ENCODE peak calls at places on chromosomes 12 and 14, in four cellular contexts. A is H1, Z is neuronal stem cell, K is trophoblast cell. G is an unnamed sample.

GRCh38 chr14:55789442-55789841 is 209.4 kb downstream of the KTN1 start:
- DNase-seq in A (no peak), Z (no peak), K (no peak), G (peak)

GRCh38 chr14:72318648-72319047 is 386.4 kb downstream of the RGS6 start:
- DNase-seq in K (no peak), A (no peak), Z (no peak), G (no peak)

GRCh38 chr14:36300337-36300736 is 20.1 kb downstream of the MBIP start:
- DNase-seq in K (no peak), Z (no peak), A (no peak), G (peak)

GRCh38 chr12:102010265-102010994 is 51.4 kb downstream of the WASHC3 start:
- DNase-seq in A (no peak), K (no peak), Z (no peak), G (no peak)

GRCh38 chr14:31229638-31230229 is 22.1 kb upstream of the HECTD1 start:
- DNase-seq in K (peak), A (no peak), Z (peak), G (peak)

GRCh38 chr12:124039276-124039675 is 66.3 kb downstream of the ZNF664 start:
- DNase-seq in Z (no peak), K (no peak), A (no peak), G (peak)

GRCh38 chr12:124188561-124189405 is 106.1 kb upstream of the RFLNA start:
- DNase-seq in Z (no peak), K (peak), A (no peak), G (peak)

GRCh38 chr12:106080111-106080732 is 58.5 kb downstream of the NUAK1 start:
- DNase-seq in Z (peak), A (no peak), K (no peak), G (peak)

GRCh38 chr12:123011701-123012100 is 31.2 kb downstream of the ARL6IP4 start:
- DNase-seq in A (no peak), Z (no peak), K (peak), G (peak)

GRCh38 chr12:59087691-59088090 is 167.4 kb upstream of the LRIG3 start:
- DNase-seq in Z (no peak), K (no peak), A (no peak), G (no peak)

GRCh38 chr14:52129733-52130132 is 60.9 kb upstream of the NID2 start:
- DNase-seq in A (no peak), K (no peak), Z (no peak), G (peak)

GRCh38 chr14:102878970-102879460 is 43.4 kb upstream of the AMN start:
- DNase-seq in K (peak), Z (no peak), A (no peak), G (no peak)

GRCh38 chr14:63228221-63228620 is 24.0 kb downstream of the RHOJ start:
- DNase-seq in K (no peak), A (no peak), Z (no peak), G (no peak)

GRCh38 chr14:63220526-63220925 is 16.3 kb downstream of the RHOJ start:
- DNase-seq in Z (no peak), K (no peak), A (no peak), G (no peak)

GRCh38 chr14:63229330-63230059 is 25.3 kb downstream of the RHOJ start:
- DNase-seq in A (no peak), K (no peak), Z (no peak), G (no peak)

GRCh38 chr14:63223596-63223995 is 19.4 kb downstream of the RHOJ start:
- DNase-seq in A (no peak), K (no peak), Z (no peak), G (no peak)

GRCh38 chr14:63224196-63224595 is 20.0 kb downstream of the RHOJ start:
- DNase-seq in K (no peak), Z (peak), A (no peak), G (no peak)
- H2BK12ac ChIP-seq in K (no peak), Z (no peak), A (no peak), G (no peak)

GRCh38 chr14:53701108-53701875 is 255.3 kb downstream of the BMP4 start:
- DNase-seq in Z (no peak), K (no peak), A (no peak), G (no peak)

GRCh38 chr14:53692451-53693330 is 263.9 kb downstream of the BMP4 start:
- DNase-seq in Z (no peak), K (no peak), A (no peak), G (no peak)

GRCh38 chr14:53695692-53696091 is 260.9 kb downstream of the BMP4 start:
- DNase-seq in A (no peak), K (no peak), Z (no peak), G (no peak)

DNA sequence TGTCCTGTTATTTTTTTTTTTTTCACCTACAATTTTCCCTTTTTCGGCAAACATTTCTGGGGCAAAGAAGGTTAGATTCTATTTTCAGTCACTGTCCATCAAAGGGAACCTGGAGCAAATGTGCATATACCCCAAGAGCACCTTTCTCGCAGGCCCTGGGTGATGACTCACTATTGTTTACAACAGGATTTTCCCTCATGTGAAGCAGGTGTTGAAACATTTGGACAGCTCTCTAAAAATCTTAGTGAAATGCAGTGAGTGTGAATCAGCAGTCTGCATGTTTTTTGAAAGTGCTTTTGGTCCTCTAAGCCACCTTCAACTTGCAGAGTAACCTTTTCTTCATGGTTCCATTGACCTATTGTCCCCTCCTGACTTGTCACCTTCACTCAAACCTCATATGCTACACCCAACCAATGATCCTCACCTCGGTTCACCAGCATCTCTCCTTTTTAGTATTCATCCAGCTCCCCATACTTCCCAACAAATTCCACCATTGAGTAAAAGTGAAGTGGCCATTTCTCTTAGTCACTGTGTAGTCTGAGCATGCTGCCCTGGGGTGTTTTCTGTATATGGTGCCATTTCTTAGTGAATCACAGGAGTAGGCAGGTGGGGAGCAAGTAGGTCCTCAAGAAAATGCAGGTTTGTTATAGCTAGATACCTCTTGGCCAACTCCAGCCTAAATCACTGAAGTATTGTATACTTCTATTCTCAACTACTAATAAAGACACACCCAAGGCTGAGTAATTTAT is 260.2 kb downstream of the BMP4 start:
- DNase-seq in Z (no peak), K (peak), A (no peak), G (peak)
- H3K4me2 ChIP-seq in Z (no peak), K (no peak), A (no peak), G (no peak)

GRCh38 chr12:121033625-121034349 is 5.3 kb downstream of the OASL start:
- DNase-seq in K (no peak), Z (no peak), A (no peak), G (peak)

GRCh38 chr12:121036810-121037326 is 2.2 kb downstream of the OASL start:
- DNase-seq in K (no peak), Z (no peak), A (no peak), G (peak)

GRCh38 chr12:121034906-121035305 is 4.1 kb downstream of the OASL start:
- DNase-seq in Z (no peak), K (no peak), A (no peak), G (no peak)

GRCh38 chr12:121043067-121043466 is 4.0 kb upstream of the OASL start:
- DNase-seq in A (no peak), K (no peak), Z (no peak), G (no peak)

DNA sequence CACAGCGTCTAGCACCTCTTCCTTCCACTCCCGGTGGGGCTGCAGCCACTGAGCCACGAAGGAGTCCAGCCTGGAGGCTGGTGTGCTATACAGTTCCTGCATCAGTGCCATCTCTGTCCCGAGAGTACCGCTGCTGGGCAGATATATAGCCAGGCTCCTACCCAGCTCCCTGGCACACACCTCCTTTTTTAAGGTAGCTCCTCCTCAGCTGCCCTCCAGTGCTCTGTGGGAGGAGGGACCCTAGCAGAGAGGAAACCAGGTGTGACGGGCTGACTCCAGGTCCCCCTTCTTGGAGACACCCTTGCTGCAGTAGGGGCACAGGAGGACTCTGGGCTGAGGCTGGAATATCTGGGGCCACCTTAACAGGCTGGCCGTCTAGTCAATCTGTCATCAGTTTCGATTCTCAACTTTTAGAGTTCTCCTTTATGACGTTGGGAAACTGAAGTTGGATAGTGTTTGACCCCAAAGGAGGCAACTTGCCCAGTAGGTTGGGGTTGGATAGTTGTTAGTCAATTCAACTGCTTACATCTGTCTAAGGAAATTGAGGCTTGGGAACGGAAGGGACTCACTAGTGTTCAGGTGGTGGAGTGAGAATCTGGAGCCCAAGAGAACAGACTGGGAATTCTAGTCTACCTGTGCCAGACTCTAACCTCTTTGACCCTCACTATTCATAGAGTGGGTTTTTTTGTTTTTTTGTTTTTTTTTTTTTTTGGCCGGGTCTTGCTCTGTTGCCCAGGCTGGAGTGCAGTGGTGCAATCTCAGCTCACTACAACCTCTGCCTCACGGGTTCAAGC is at the start of gene OASL:
- DNase-seq in A (no peak), Z (no peak), K (peak), G (no peak)
- H3K4me3 ChIP-seq in A (no peak), Z (no peak), K (no peak), G (peak)

DNA sequence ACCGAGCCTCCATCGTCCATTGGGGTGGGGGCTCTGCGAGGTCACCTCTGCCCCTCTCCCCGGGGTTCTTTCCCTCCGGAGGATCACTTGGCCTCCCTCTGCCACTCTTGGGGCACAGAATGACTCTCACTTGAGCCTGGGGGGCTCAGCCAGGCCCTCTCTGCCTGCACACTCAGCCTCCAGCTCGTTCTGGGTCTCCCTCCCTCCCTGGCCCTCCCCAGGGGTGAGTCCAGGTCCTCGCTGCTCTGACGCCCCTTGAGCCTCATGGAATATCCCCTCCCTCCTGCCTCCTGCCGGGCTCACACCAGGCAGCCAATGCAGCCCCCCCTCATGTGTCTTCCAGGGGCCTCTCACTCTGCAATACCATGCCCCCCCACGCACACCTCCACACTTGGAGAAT is 17.7 kb upstream of the SFSWAP start:
- DNase-seq in A (no peak), K (no peak), Z (no peak), G (no peak)
- H2BK12ac ChIP-seq in A (no peak), K (no peak), Z (no peak), G (no peak)

GRCh38 chr14:68458840-68459469 is 333.9 kb downstream of the ZFP36L1 start:
- DNase-seq in Z (no peak), K (peak), A (no peak), G (peak)
- H3K4me2 ChIP-seq in Z (no peak), K (no peak), A (no peak), G (no peak)

GRCh38 chr12:119711693-119712092 is 43.8 kb downstream of the PRKAB1 start:
- DNase-seq in A (no peak), Z (no peak), K (no peak), G (no peak)

GRCh38 chr12:119713551-119714031 is 45.7 kb downstream of the PRKAB1 start:
- DNase-seq in K (no peak), A (no peak), Z (no peak), G (no peak)

GRCh38 chr12:119710941-119711551 is 43.1 kb downstream of the PRKAB1 start:
- DNase-seq in Z (no peak), A (no peak), K (no peak), G (no peak)

GRCh38 chr12:119712721-119713120 is 44.8 kb downstream of the PRKAB1 start:
- DNase-seq in A (no peak), Z (no peak), K (no peak), G (no peak)

DNA sequence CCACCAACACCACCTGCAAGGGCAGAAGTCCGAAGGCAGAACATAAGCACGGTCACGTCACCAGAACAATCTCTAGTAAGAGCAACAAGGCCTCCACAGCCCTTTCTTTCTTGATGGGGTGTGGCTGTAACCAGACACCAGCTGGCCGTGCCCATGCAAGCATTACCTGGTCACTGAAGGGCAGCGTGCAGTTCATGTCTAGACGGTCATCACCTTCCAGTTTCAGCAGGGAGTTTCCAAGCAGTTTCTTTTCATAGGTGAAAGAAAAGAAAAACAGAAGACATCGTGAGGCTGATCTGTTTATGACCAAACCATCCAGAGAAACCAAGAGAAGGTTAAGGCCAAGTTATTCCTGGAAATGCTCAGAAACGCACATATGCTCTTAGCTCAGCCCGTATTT is 42.4 kb downstream of the PRKAB1 start:
- DNase-seq in K (no peak), Z (no peak), A (no peak), G (no peak)
- H3K4me3 ChIP-seq in K (no peak), Z (no peak), A (no peak), G (no peak)

DNA sequence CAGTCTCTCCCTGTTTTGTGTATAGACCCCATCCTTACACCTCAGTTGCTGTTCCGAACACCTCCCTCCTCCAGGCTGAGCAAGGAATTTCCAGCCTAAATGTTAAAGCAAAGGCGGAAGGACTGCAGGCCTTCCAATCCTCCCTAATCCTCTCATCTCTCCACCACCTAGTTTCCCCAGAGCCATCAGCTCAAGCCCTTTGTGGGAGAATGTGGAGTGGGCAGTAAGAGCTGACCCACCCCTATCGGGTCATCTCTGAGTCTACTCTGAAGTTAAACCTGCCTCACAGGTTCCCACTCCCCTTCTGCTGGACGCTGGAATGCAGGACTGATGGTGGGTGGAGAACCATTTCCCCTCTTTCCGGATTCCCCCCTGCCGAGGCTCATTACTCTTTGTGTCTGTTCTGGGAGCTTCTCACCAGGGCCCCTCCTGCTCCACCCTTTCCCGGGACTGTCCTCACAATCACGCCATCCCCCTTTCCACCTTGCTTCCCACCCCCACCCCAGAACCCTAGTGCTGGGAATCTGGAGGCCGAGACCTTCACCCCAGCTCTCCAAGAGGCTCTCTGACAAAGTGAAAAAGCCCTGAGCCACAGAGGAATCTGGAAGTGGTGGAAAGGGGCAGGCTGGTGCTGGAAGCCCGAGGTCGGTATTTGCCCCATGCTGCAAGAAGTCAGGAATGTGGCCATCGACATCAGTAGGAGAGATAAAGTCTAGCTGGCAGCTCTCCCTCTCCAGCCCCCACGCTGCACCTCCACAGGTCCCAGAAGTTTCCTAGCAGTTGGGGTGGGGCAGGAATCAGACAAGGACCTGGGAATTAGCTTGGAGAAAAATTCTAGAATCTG is 3.3 kb upstream of the KRT18 start:
- DNase-seq in K (peak), A (peak), Z (no peak), G (peak)
- H2BK12ac ChIP-seq in K (peak), A (peak), Z (no peak), G (peak)

GRCh38 chr12:1435044-1435443 is 159.3 kb downstream of the FBXL14 start:
- DNase-seq in Z (no peak), K (no peak), A (no peak), G (no peak)
- H3K4me2 ChIP-seq in Z (no peak), K (no peak), A (no peak), G (no peak)